ENCODE peak calls at places on chromosome 11, in ten cellular contexts. I is posterior vena cava; P is activated effector memory CD4-positive, alpha-beta T cell treated with anti-CD3 and anti-CD28 coated beads, Interleukin-2, amount 50 U/mL, for 16 hours; J is stomach; W is fibroblast of villous mesenchyme; N is germinal center; D is stimulated activated CD4-positive, alpha-beta T cell treated with anti-CD3 and anti-CD28 coated beads, Interleukin-12 subunit alpha, Interleukin-12 subunit beta, amount 100 ng/mL, for 24 hours; L is hypothalamus; A is H1; O is GDM1. U is an unnamed sample.

GRCh38 chr11:69318093-69318420 is 24.1 kb downstream of the MYEOV start:
- DNase-seq in D (no peak), O (no peak), W (no peak), P (no peak), N (no peak), J (no peak), L (no peak), I (no peak), A (no peak), U (no peak)

GRCh38 chr11:134173296-134173695 is 50.5 kb downstream of the NCAPD3 start:
- DNase-seq in A (no peak), I (no peak), P (no peak), O (no peak), N (no peak), L (no peak), W (no peak), J (no peak), D (no peak), U (no peak)

GRCh38 chr11:288328-289144 is at the start of gene PGGHG:
- DNase-seq in P (peak; percentile 88), N (peak; percentile 76), O (peak; percentile 55), D (no peak), A (no peak), J (peak; percentile 84), L (no peak), I (peak; percentile 95), W (peak; percentile 38), U (peak; percentile 72)

GRCh38 chr11:93738647-93739081 is 2.6 kb downstream of the TAF1D start:
- DNase-seq in I (peak; percentile 18), D (no peak), L (no peak), J (no peak), N (no peak), O (no peak), A (no peak), W (no peak), P (no peak), U (no peak)

GRCh38 chr11:85764796-85765195 is 46.1 kb downstream of the SYTL2 start:
- DNase-seq in I (no peak), L (no peak), P (no peak), A (no peak), W (no peak), O (no peak), N (no peak), D (no peak), J (no peak), U (no peak)

GRCh38 chr11:128804481-128804880 is 62.6 kb downstream of the KCNJ1 start:
- DNase-seq in P (no peak), W (peak; percentile 40), A (no peak), D (no peak), J (no peak), L (no peak), I (no peak), O (no peak), N (no peak), U (no peak)

GRCh38 chr11:47607380-47607779 is 13.2 kb upstream of the C1QTNF4 start:
- DNase-seq in O (no peak), N (no peak), D (no peak), I (peak; percentile 87), W (peak; percentile 96), L (no peak), J (no peak), P (no peak), A (no peak), U (no peak)

GRCh38 chr11:62461740-62462522 is 43.1 kb downstream of the SCGB1A1 start:
- DNase-seq in O (no peak), D (no peak), W (peak; percentile 82), N (no peak), P (no peak), L (no peak), J (no peak), A (no peak), I (no peak), U (no peak)

U was measured in chondrocyte.